ENCODE peak calls at places on chromosomes 13 and 19, in six cellular contexts. M, R, H, G, S and U are unnamed samples.

GRCh38 chr13:28396053-28396452 is 98.9 kb downstream of the FLT1 start:
- DNase-seq in M (no peak), S (no peak), R (no peak), H (no peak), G (no peak), U (no peak)

GRCh38 chr19:7622933-7623685 is 6.2 kb downstream of the XAB2 start:
- DNase-seq in G (no peak), S (no peak), R (no peak), M (peak), H (peak), U (no peak)

GRCh38 chr13:43307921-43308433 is 284.6 kb downstream of the DNAJC15 start:
- DNase-seq in H (no peak), S (peak), R (peak), M (no peak), G (peak), U (peak)

GRCh38 chr13:52845334-52845761 is 3.1 kb downstream of the PCDH8 start:
- DNase-seq in H (no peak), M (no peak), G (no peak), S (no peak), R (no peak), U (no peak)

GRCh38 chr19:8071912-8072311 is 19.4 kb downstream of the CCL25 start:
- DNase-seq in M (no peak), H (no peak), S (no peak), R (no peak), G (no peak), U (no peak)

GRCh38 chr13:107956889-107957288 is 258.4 kb downstream of the LIG4 start:
- DNase-seq in G (no peak), R (no peak), H (peak), M (no peak), S (no peak), U (no peak)

GRCh38 chr13:87168390-87168789 is 502.8 kb upstream of the SLITRK5 start:
- DNase-seq in R (no peak), M (no peak), S (no peak), H (no peak), G (no peak), U (no peak)

GRCh38 chr19:5578094-5578846 is 10.5 kb upstream of the TINCR start:
- DNase-seq in S (no peak), R (peak), H (peak), G (peak), M (peak), U (peak)

GRCh38 chr13:54682184-54682583 is 1653.6 kb downstream of the OLFM4 start:
- DNase-seq in G (no peak), H (no peak), M (no peak), S (no peak), R (no peak), U (no peak)

GRCh38 chr19:1917926-1918325 is 12.7 kb downstream of the ADAT3 start:
- DNase-seq in H (no peak), S (no peak), M (no peak), G (no peak), R (no peak), U (no peak)

GRCh38 chr13:54536112-54536511 is 1507.5 kb downstream of the OLFM4 start:
- DNase-seq in H (no peak), R (no peak), S (no peak), G (no peak), M (no peak), U (no peak)

GRCh38 chr13:39347926-39348901 is 254.8 kb downstream of the LHFPL6 start:
- DNase-seq in S (no peak), M (peak), G (no peak), H (no peak), R (no peak), U (no peak)

GRCh38 chr19:14979498-14980255 is at the start of gene SLC1A6:
- DNase-seq in S (no peak), G (no peak), R (no peak), M (peak), H (no peak), U (no peak)

GRCh38 chr19:54390942-54391577 is 24.2 kb upstream of the TTYH1 start:
- DNase-seq in G (peak), R (no peak), S (no peak), M (peak), H (peak), U (no peak)

GRCh38 chr19:29785955-29786589 is 25.7 kb upstream of the CCNE1 start:
- DNase-seq in S (no peak), H (peak), R (peak), M (peak), G (no peak), U (peak)

GRCh38 chr13:29496241-29496712 is 99.2 kb downstream of the SLC7A1 start:
- DNase-seq in M (no peak), H (no peak), R (peak), G (no peak), S (no peak), U (no peak)

GRCh38 chr13:55815458-55816033 is 1325.2 kb upstream of the PRR20A start:
- DNase-seq in R (no peak), M (no peak), S (no peak), G (no peak), H (no peak), U (no peak)

GRCh38 chr19:55301459-55302331 is 17.9 kb downstream of the BRSK1 start:
- DNase-seq in R (peak), S (peak), H (peak), M (peak), G (peak), U (peak)

GRCh38 chr19:5593245-5593962 is 25.7 kb upstream of the TINCR start:
- DNase-seq in H (no peak), R (no peak), S (no peak), M (no peak), G (no peak), U (no peak)

GRCh38 chr19:5960005-5961001 is 17.6 kb downstream of the RANBP3 start:
- DNase-seq in M (no peak), R (no peak), S (no peak), G (peak), H (no peak), U (no peak)

GRCh38 chr19:33191501-33191900 is 2.6 kb upstream of the LRP3 start:
- DNase-seq in S (no peak), R (no peak), M (no peak), G (no peak), H (no peak), U (no peak)

GRCh38 chr13:101996906-101997408 is 404.9 kb downstream of the FGF14 start:
- DNase-seq in G (no peak), H (no peak), S (no peak), R (no peak), M (no peak), U (no peak)

GRCh38 chr19:39030854-39031367 is 1.4 kb downstream of the FBXO27 start:
- DNase-seq in M (no peak), H (no peak), S (no peak), R (no peak), G (peak), U (no peak)

GRCh38 chr19:39032164-39032918 is at the start of gene FBXO27:
- DNase-seq in H (peak), G (no peak), S (no peak), M (peak), R (no peak), U (no peak)

GRCh38 chr19:39037194-39037593 is 4.8 kb upstream of the FBXO27 start:
- DNase-seq in H (no peak), G (no peak), M (no peak), R (no peak), S (no peak), U (no peak)

GRCh38 chr19:39031368-39032163 is 783 bp downstream of the FBXO27 start:
- DNase-seq in M (peak), R (peak), S (peak), G (no peak), H (peak), U (peak)
- TF ChIP-seq POLR2AphosphoS5 in M (peak), R (no peak), S (no peak), G (no peak), H (no peak), U (no peak)

GRCh38 chr13:91112191-91112579 is 235.3 kb upstream of the MIR17HG start:
- DNase-seq in M (no peak), R (no peak), H (no peak), S (no peak), G (no peak), U (no peak)

GRCh38 chr13:91111476-91112190 is 235.9 kb upstream of the MIR17HG start:
- DNase-seq in G (no peak), M (no peak), S (no peak), R (no peak), H (no peak), U (no peak)

GRCh38 chr13:91105270-91105669 is 242.2 kb upstream of the MIR17HG start:
- DNase-seq in R (no peak), H (no peak), M (no peak), S (no peak), G (no peak), U (no peak)

GRCh38 chr13:91106565-91106964 is 240.9 kb upstream of the MIR17HG start:
- DNase-seq in S (no peak), G (no peak), M (no peak), H (no peak), R (no peak), U (no peak)

GRCh38 chr13:91108315-91108714 is 239.2 kb upstream of the MIR17HG start:
- DNase-seq in H (no peak), S (no peak), R (no peak), M (no peak), G (no peak), U (no peak)
- TF ChIP-seq TAF1 in H (no peak), S (no peak), R (no peak), M (no peak), G (no peak), U (no peak)

GRCh38 chr19:42075616-42076374 is at the start of gene ZNF574:
- DNase-seq in R (peak), S (peak), G (peak), M (peak), H (peak), U (peak)
- TF ChIP-seq POLR2A in R (peak), S (peak), G (peak), M (peak), H (peak), U (peak)

DNA sequence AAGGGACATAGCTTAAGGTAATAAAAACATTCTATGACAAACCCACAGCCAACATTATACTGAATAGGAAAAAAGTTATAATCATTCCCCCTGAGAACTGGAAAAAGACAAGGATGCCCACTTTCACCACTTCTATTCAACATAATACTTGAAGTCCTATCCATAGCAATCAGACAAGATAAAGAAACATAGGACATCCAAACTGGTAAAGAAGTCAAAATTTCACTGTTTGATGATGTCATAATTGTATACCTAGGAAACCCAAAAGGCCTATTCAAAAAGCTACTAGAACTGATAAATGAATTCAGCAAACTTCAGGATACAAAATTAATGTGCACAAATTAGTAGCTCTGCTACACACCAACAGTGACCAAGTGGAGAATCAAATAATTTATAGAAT is 1590.0 kb upstream of the PCDH20 start:
- DNase-seq in H (no peak), G (no peak), S (no peak), R (no peak), M (no peak), U (no peak)
- TF ChIP-seq POLR2AphosphoS5 in H (no peak), G (no peak), S (no peak), R (no peak), M (no peak), U (no peak)

DNA sequence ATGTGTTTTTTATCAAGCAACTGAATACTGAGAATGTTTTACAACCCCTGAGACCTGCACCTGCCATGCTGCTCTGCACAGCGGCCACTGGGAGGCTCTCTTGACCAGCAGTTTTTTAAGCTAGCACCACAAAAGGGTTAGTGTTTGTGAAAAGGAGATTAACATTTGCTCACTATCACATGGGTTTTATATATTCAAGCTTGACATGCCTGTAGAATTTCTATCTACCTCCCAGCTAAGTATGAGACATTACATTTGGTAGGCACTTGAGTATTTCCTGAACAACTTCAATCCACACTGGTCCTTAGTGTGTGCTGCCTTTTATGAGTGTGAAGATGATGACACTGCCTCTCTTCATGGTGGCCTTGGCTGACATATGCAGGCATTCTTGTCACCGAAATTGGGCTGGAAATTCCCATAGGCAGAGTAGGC is 1238.9 kb downstream of the UQCRFS1 start:
- DNase-seq in R (no peak), S (peak), G (peak), M (peak), H (peak), U (no peak)
- TF ChIP-seq TAF1 in R (no peak), S (no peak), G (no peak), M (no peak), H (no peak), U (no peak)

DNA sequence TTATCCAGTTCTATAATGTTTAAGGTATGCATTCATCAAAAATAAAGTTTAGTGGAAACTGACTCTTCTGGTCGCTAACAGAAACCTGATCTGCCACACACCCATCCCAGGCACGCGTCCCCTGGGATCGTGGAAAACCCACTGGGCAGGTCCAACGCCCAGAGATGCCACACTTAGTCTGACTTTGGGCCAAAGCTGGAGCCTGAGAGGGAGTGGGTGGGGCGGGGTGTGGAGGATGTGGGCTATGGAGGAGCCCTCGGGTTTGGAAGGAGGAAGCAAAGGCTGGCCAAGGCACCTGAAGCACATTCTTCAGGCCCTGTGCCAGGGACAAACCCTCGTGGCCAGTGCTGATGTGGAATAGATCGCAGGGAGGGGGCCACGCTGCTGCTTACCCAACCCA is 2.5 kb downstream of the IGFL1 start:
- DNase-seq in G (no peak), R (no peak), H (no peak), S (no peak), M (no peak), U (no peak)
- TF ChIP-seq POLR2A in G (no peak), R (no peak), H (no peak), S (no peak), M (no peak), U (no peak)

GRCh38 chr19:38658462-38659306 is 11.2 kb downstream of the ACTN4 start:
- DNase-seq in M (no peak), S (no peak), R (no peak), H (no peak), G (peak), U (no peak)
- TF ChIP-seq POLR2AphosphoS5 in M (no peak), S (no peak), R (no peak), H (no peak), G (no peak), U (no peak)

GRCh38 chr19:20153281-20153680 is 13.7 kb upstream of the ZNF486 start:
- DNase-seq in M (no peak), S (no peak), R (no peak), G (no peak), H (no peak), U (no peak)

GRCh38 chr19:20154636-20155035 is 12.4 kb upstream of the ZNF486 start:
- DNase-seq in R (no peak), G (no peak), S (no peak), M (no peak), H (no peak), U (no peak)

DNA sequence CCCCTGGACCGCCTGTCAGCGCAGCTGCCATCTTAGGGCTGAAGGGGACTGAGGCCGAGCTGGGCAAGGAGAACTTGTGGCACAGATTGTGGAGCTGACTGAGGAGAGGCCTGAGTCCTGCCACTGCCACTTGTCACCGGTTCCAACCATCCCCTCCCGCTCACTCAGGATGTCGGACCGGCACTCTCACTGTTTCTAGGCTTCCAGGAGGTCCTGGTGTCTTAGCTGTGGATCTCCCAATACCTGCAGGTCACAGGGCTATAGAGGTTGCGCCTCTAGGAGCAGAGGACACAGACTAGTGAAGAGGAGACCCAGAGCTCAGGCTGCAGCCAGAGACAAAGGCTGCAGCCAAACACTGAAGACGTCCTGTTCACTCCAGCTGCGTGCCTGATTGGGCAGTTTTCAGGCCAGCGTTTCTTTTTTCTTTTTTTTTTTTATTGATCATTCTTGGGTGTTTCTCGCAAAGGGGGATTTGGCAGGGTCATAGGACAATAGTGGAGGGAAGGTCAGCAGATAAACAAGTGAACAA is 15.3 kb upstream of the ZNF486 start:
- DNase-seq in S (no peak), G (no peak), M (no peak), H (no peak), R (no peak), U (no peak)
- TF ChIP-seq TAF1 in S (no peak), G (no peak), M (no peak), H (no peak), R (no peak), U (no peak)

GRCh38 chr19:39403331-39404312 is 3.0 kb upstream of the ZFP36 start:
- DNase-seq in M (peak), R (peak), S (no peak), H (peak), G (no peak), U (peak)
- TF ChIP-seq POLR2A in M (peak), R (no peak), S (peak), H (peak), G (no peak), U (peak)

DNA sequence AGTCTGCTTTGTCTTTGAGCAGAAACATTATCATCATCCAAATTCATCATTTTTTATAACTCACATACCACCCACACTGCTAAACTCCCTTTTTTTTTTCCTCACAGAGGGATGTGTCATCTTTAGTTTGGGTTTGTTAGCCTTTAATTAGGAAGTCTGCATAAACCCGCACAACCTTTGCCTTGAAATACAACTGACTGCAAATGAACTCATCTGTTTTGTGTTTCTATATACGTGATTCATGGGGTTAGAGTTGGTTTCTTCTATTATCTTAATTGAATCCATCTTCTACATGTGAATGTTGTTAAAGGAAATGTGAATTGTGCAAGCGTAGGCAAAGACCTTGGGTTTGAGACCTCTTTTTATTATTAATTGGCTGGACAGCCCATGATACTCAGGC is 102.7 kb downstream of the SLAIN1 start:
- DNase-seq in H (no peak), G (no peak), M (no peak), S (no peak), R (no peak), U (no peak)
- TF ChIP-seq POLR2AphosphoS5 in H (no peak), G (no peak), M (no peak), S (no peak), R (no peak), U (no peak)